ENCODE peak calls at places on chromosome 9, in ten cellular contexts. J is mesendoderm; Z is T follicular helper cell; K is lung; P is memory B cell; O is CD8-positive, alpha-beta memory T cell; A is NCI-H2081; I is GM12891; Q is MV-4-11; V is WTC11. L is an unnamed sample.

GRCh38 chr9:74942801-74943200 is 9.9 kb downstream of the C9orf40 start:
- DNase-seq in P (no peak), Z (no peak), O (no peak), V (no peak), J (peak), I (no peak), Q (peak), K (no peak), A (no peak), L (no peak)

GRCh38 chr9:78669591-78669990 is 372.7 kb downstream of the PSAT1 start:
- DNase-seq in J (peak), Z (no peak), P (no peak), O (no peak), Q (no peak), I (no peak), K (no peak), A (no peak), V (no peak), L (no peak)

GRCh38 chr9:85377751-85378289 is 363.9 kb downstream of the AGTPBP1 start:
- DNase-seq in P (no peak), J (peak), Q (no peak), I (no peak), O (no peak), Z (no peak), A (no peak), V (no peak), K (no peak), L (no peak)

GRCh38 chr9:36154213-36154952 is 14.8 kb upstream of the CCIN start:
- DNase-seq in Q (peak), Z (no peak), K (peak), J (peak), A (peak), V (no peak), I (no peak), O (no peak), P (no peak), L (no peak)

GRCh38 chr9:32986971-32987370 is 14.5 kb downstream of the APTX start:
- DNase-seq in A (no peak), O (no peak), Q (no peak), V (no peak), K (no peak), P (no peak), J (peak), I (no peak), Z (no peak), L (no peak)

GRCh38 chr9:122218885-122219855 is 9.6 kb downstream of the LHX6 start:
- DNase-seq in I (no peak), Z (no peak), Q (peak), K (no peak), J (peak), O (no peak), P (no peak), V (peak), A (no peak), L (no peak)

GRCh38 chr9:116152941-116153764 is 438 bp upstream of the PAPPA start:
- DNase-seq in A (peak), Z (no peak), I (no peak), O (no peak), K (no peak), Q (no peak), P (no peak), J (peak), V (peak), L (no peak)

GRCh38 chr9:114023961-114024360 is 54.1 kb downstream of the AMBP start:
- DNase-seq in O (no peak), I (no peak), Z (no peak), Q (no peak), K (no peak), V (no peak), P (no peak), A (no peak), J (no peak), L (no peak)

GRCh38 chr9:7011395-7012067 is 253.8 kb downstream of the KDM4C start:
- DNase-seq in P (no peak), K (no peak), Q (peak), J (no peak), O (no peak), V (no peak), Z (no peak), I (no peak), A (no peak), L (no peak)

GRCh38 chr9:27108981-27109541 is at the start of gene TEK:
- DNase-seq in K (no peak), V (no peak), J (peak), Z (no peak), I (no peak), A (no peak), P (no peak), O (no peak), Q (no peak), L (no peak)

GRCh38 chr9:108535526-108535925 is 320.3 kb downstream of the ACTL7B start:
- DNase-seq in Z (no peak), P (no peak), Q (peak), I (peak), A (no peak), O (no peak), J (peak), V (peak), K (no peak), L (no peak)

GRCh38 chr9:107484117-107484723 is 5.3 kb downstream of the KLF4 start:
- DNase-seq in Q (peak), P (no peak), I (no peak), V (peak), O (no peak), J (peak), A (peak), K (no peak), Z (no peak), L (no peak)

GRCh38 chr9:23554691-23555090 is 271.3 kb downstream of the ELAVL2 start:
- DNase-seq in O (no peak), K (no peak), I (no peak), Q (no peak), P (no peak), Z (no peak), V (no peak), J (no peak), A (no peak), L (no peak)

GRCh38 chr9:15227491-15227890 is 79.5 kb downstream of the TTC39B start:
- DNase-seq in V (no peak), A (no peak), K (no peak), Z (no peak), O (no peak), P (no peak), I (no peak), J (no peak), Q (peak), L (no peak)

GRCh38 chr9:95370064-95370463 is 52.6 kb upstream of the FANCC start:
- DNase-seq in Q (no peak), K (no peak), A (no peak), O (no peak), I (no peak), P (no peak), V (no peak), J (no peak), Z (no peak), L (no peak)

GRCh38 chr9:81224166-81224858 is 465.0 kb downstream of the TLE1 start:
- DNase-seq in I (no peak), V (no peak), A (peak), Z (no peak), J (no peak), K (no peak), O (no peak), Q (peak), P (no peak), L (no peak)

GRCh38 chr9:117286245-117286644 is 128.6 kb downstream of the ASTN2 start:
- DNase-seq in I (no peak), O (no peak), V (no peak), P (no peak), K (no peak), Z (no peak), Q (no peak), J (no peak), A (no peak), L (no peak)

GRCh38 chr9:129888809-129889460 is 53.7 kb downstream of the USP20 start:
- DNase-seq in Q (no peak), V (no peak), A (no peak), O (peak), Z (peak), I (no peak), K (no peak), J (no peak), P (peak), L (no peak)

GRCh38 chr9:122192261-122192875 is 32.7 kb downstream of the MORN5 start:
- DNase-seq in O (no peak), J (peak), Q (peak), K (no peak), I (no peak), A (no peak), V (no peak), Z (no peak), P (no peak), L (no peak)

GRCh38 chr9:128343855-128344254 is 3.5 kb downstream of the SLC27A4 start:
- DNase-seq in I (no peak), Z (no peak), V (no peak), K (no peak), Q (no peak), P (no peak), A (no peak), J (no peak), O (no peak), L (no peak)

GRCh38 chr9:137881591-137882505 is 4.3 kb downstream of the CACNA1B start:
- DNase-seq in Z (no peak), P (no peak), J (no peak), V (no peak), A (no peak), I (no peak), O (no peak), K (no peak), Q (no peak), L (no peak)

GRCh38 chr9:129225815-129226214 is 47.8 kb upstream of the IER5L start:
- DNase-seq in I (no peak), J (peak), A (no peak), V (peak), O (peak), P (no peak), K (no peak), Q (peak), Z (no peak), L (no peak)

GRCh38 chr9:95070549-95071021 is 246.9 kb downstream of the FANCC start:
- DNase-seq in V (no peak), A (no peak), I (no peak), P (no peak), J (peak), O (no peak), Q (no peak), K (no peak), Z (no peak), L (no peak)

GRCh38 chr9:77417570-77417969 is 230.6 kb downstream of the GNA14 start:
- DNase-seq in K (no peak), Q (peak), A (no peak), I (no peak), J (peak), O (no peak), V (no peak), Z (no peak), P (no peak), L (no peak)

GRCh38 chr9:35844628-35845301 is 15.7 kb downstream of the TMEM8B start:
- DNase-seq in Z (peak), K (peak), Q (peak), P (no peak), V (no peak), A (no peak), O (no peak), J (peak), I (no peak), L (no peak)

GRCh38 chr9:91151014-91151740 is 210.5 kb downstream of the AUH start:
- DNase-seq in O (no peak), Z (no peak), J (no peak), I (peak), Q (peak), K (no peak), V (no peak), A (no peak), P (no peak), L (no peak)

GRCh38 chr9:35566417-35566816 is 38.6 kb upstream of the TESK1 start:
- DNase-seq in O (no peak), K (no peak), P (no peak), A (no peak), I (no peak), Z (no peak), Q (no peak), V (no peak), J (peak), L (no peak)

GRCh38 chr9:118577121-118577520 is 792.1 kb downstream of the BRINP1 start:
- DNase-seq in Z (no peak), I (no peak), V (no peak), J (no peak), P (no peak), Q (no peak), K (no peak), O (no peak), A (no peak), L (no peak)

GRCh38 chr9:134959126-134959970 is 41.6 kb upstream of the FCN1 start:
- DNase-seq in I (no peak), J (no peak), Z (no peak), P (no peak), O (no peak), Q (no peak), K (no peak), A (no peak), V (peak), L (no peak)

GRCh38 chr9:132005896-132006295 is 73.8 kb downstream of the MED27 start:
- DNase-seq in Z (no peak), K (no peak), A (no peak), Q (no peak), V (no peak), J (no peak), P (no peak), O (no peak), I (no peak), L (no peak)

GRCh38 chr9:130461218-130461630 is 16.5 kb downstream of the ASS1 start:
- DNase-seq in Z (peak), I (peak), J (peak), V (peak), O (peak), A (peak), Q (peak), P (peak), K (peak), L (peak)

GRCh38 chr9:78118742-78119473 is 87.3 kb upstream of the GNAQ start:
- DNase-seq in V (no peak), K (no peak), Z (no peak), I (no peak), P (no peak), O (no peak), J (no peak), Q (peak), A (no peak), L (no peak)

GRCh38 chr9:70127540-70128416 is 84.1 kb downstream of the MAMDC2 start:
- DNase-seq in J (no peak), Z (no peak), A (no peak), Q (no peak), O (no peak), P (no peak), V (no peak), K (no peak), I (no peak), L (no peak)

GRCh38 chr9:33105939-33106338 is 29.5 kb upstream of the SMU1 start:
- DNase-seq in O (no peak), I (no peak), Q (no peak), P (no peak), Z (no peak), K (no peak), A (no peak), V (no peak), J (no peak), L (no peak)

GRCh38 chr9:34654317-34655083 is 2.5 kb downstream of the IL11RA start:
- DNase-seq in K (no peak), V (no peak), Z (no peak), O (no peak), I (no peak), P (no peak), J (no peak), Q (no peak), A (peak), L (no peak)